ENCODE peak calls at places on chromosomes 4 and X, in five cellular contexts. U is cardiac muscle cell; Q is H9; Y is CD8-positive, alpha-beta memory T cell; G is endothelial cell of umbilical vein. O is an unnamed sample. For H3K4me1, the result is how much of the 10 kb centered on the place peaks cover.

GRCh38 chrX:12949927-12950656 is 24.8 kb upstream of the TMSB4X start:
- DNase-seq in U (no peak), Q (no peak), Y (peak), G (peak), O (peak)

GRCh38 chrX:103628386-103629290 is at the start of gene TCEAL1:
- DNase-seq in U (peak), Q (peak), Y (peak), G (peak), O (peak)

GRCh38 chr4:81523672-81524436 is 52.1 kb upstream of the RASGEF1B start:
- DNase-seq in U (no peak), Q (no peak), Y (no peak), G (no peak), O (peak)

GRCh38 chr4:98444371-98444770 is 183.2 kb downstream of the RAP1GDS1 start:
- DNase-seq in U (no peak), Q (no peak), Y (no peak), G (no peak), O (no peak)

GRCh38 chr4:116400480-116400879 is 684.9 kb downstream of the TRAM1L1 start:
- DNase-seq in U (no peak), Q (no peak), Y (no peak), G (no peak), O (no peak)

GRCh38 chr4:47493238-47494123 is 8.4 kb downstream of the ATP10D start:
- DNase-seq in U (no peak), Q (no peak), Y (no peak), G (no peak), O (no peak)

GRCh38 chr4:48780867-48781219 is 764 bp upstream of the FRYL start:
- DNase-seq in U (no peak), Q (no peak), Y (peak), G (peak), O (peak)

GRCh38 chr4:1192091-1192492 is 19.7 kb upstream of the SPON2 start:
- DNase-seq in U (no peak), Q (no peak), Y (no peak), G (peak), O (peak)

GRCh38 chr4:123976285-123976684 is 579.7 kb downstream of the SPRY1 start:
- DNase-seq in U (peak), Q (no peak), Y (no peak), G (peak), O (no peak)

GRCh38 chr4:61785766-61786165 is 585.6 kb downstream of the ADGRL3 start:
- DNase-seq in U (no peak), Q (no peak), Y (no peak), G (no peak), O (no peak)

GRCh38 chr4:61786226-61786625 is 586.1 kb downstream of the ADGRL3 start:
- DNase-seq in U (no peak), Q (no peak), Y (no peak), G (no peak), O (no peak)

GRCh38 chr4:61783050-61783449 is 582.9 kb downstream of the ADGRL3 start:
- DNase-seq in U (no peak), Q (no peak), Y (no peak), G (no peak), O (no peak)
- H3K4me1 ChIP-seq in U (under half), Q (under half), Y (under half), G (under half), O (under half)

GRCh38 chr4:151687021-151687640 is 73.7 kb downstream of the GATB start:
- DNase-seq in U (no peak), Q (no peak), Y (no peak), G (no peak), O (no peak)
- H3K4me1 ChIP-seq in U (half or more), Q (under half), Y (under half), G (under half), O (under half)

GRCh38 chr4:67883902-67884301 is at the start of gene TMPRSS11D:
- DNase-seq in U (no peak), Q (no peak), Y (no peak), G (no peak), O (no peak)
- H3K4me1 ChIP-seq in U (under half), Q (under half), Y (under half), G (under half), O (under half)

DNA sequence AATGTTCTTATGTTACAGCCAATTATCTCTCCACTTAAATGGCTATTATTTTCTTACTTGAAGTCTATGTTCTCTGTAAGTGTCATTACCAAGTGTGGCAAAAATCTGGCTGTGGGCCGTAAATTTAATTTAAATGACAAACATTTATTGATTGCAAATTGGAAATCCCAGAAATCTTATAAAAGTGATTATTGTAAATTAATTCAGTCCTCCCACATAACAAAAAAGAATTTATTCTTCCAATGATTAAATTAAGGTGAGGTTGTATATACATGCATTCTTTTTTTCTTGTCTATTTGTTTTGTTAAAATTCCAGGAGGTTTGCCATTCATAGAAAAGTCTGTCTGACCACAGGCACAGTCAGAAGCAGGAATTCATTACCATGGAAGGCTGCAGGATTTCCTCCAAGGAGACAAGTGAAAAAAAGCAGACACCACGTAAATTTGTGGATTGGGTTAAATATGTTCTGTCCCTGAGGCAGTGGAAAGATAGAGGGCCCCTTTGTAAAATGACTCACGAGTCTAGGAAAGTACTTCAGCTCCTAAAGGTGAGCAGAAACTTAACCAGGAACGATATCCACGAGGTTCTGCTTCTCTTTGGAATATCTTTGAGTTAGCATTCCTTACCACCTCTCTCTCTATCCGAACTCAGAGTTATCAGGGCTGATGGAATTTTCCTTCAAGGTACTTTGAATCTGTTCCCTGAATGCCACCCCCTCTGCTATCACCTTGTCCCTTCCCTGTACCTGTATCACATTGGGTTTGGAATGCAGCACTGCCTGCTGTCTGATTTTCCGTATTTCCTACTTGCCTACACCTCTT is 10.7 kb downstream of the PPARGC1A start:
- DNase-seq in U (peak), Q (no peak), Y (no peak), G (no peak), O (no peak)
- H3K4me1 ChIP-seq in U (half or more), Q (under half), Y (under half), G (under half), O (under half)

DNA sequence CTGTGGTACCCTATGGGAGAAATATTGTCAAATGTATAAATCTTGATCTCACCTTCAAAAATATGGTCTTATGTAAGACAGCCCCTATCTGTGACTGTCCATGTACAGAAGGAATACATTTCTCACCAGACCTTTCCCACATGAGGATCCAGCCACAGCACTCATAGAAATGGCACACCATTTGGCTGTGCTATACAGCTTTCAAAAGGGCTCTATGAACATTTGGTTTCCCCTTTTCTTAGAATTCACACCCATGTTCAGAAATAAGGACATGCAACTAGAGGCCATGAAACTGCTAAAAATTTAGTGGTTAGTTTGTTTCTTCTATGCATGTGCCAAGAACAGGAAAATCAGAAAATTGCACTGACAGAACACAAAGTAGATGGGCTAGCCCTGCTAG is 62.7 kb downstream of the ANTXR2 start:
- DNase-seq in U (no peak), Q (no peak), Y (no peak), G (no peak), O (no peak)
- H3K4me1 ChIP-seq in U (under half), Q (under half), Y (under half), G (half or more), O (under half)

GRCh38 chr4:185311113-185311888 is 84.4 kb downstream of the LRP2BP start:
- DNase-seq in U (no peak), Q (no peak), Y (no peak), G (no peak), O (no peak)
- H3K4me1 ChIP-seq in U (under half), Q (under half), Y (under half), G (under half), O (under half)

O was measured in small intestine.